ENCODE peak calls at places on chromosome 7, in six cellular contexts. One of them, this sample, is unnamed.

GRCh38 chr7:4960363-4960762 is 1.4 kb upstream of the MMD2 start:
- ATAC-seq in upper lobe of left lung: no peak
- ATAC-seq in K562: no peak
- ATAC-seq in HepG2: no peak
- ATAC-seq in GM12878: no peak
- ATAC-seq in A549: no peak
- ATAC-seq in this sample: no peak

GRCh38 chr7:101330011-101330484 is 8.4 kb upstream of the IFT22 start:
- ATAC-seq in upper lobe of left lung: no peak
- ATAC-seq in K562: no peak
- ATAC-seq in HepG2: no peak
- ATAC-seq in GM12878: no peak
- ATAC-seq in A549: no peak
- ATAC-seq in this sample: no peak

GRCh38 chr7:43779032-43779812 is 20.7 kb downstream of the BLVRA start:
- ATAC-seq in upper lobe of left lung: no peak
- ATAC-seq in K562: peak
- ATAC-seq in HepG2: no peak
- ATAC-seq in GM12878: no peak
- ATAC-seq in A549: peak
- ATAC-seq in this sample: no peak

GRCh38 chr7:135650831-135651573 is 11.3 kb upstream of the STMP1 start:
- ATAC-seq in upper lobe of left lung: peak
- ATAC-seq in K562: peak
- ATAC-seq in HepG2: peak
- ATAC-seq in GM12878: no peak
- ATAC-seq in A549: peak
- ATAC-seq in this sample: peak

GRCh38 chr7:47310020-47310419 is 271.9 kb downstream of the TNS3 start:
- ATAC-seq in upper lobe of left lung: no peak
- ATAC-seq in K562: no peak
- ATAC-seq in HepG2: no peak
- ATAC-seq in GM12878: no peak
- ATAC-seq in A549: no peak
- ATAC-seq in this sample: no peak

GRCh38 chr7:29971566-29972314 is 17.9 kb downstream of the SCRN1 start:
- ATAC-seq in upper lobe of left lung: no peak
- ATAC-seq in K562: no peak
- ATAC-seq in HepG2: no peak
- ATAC-seq in GM12878: no peak
- ATAC-seq in A549: no peak
- ATAC-seq in this sample: no peak

GRCh38 chr7:20435305-20435704 is 104.6 kb downstream of the ITGB8 start:
- ATAC-seq in upper lobe of left lung: peak
- ATAC-seq in K562: no peak
- ATAC-seq in HepG2: no peak
- ATAC-seq in GM12878: no peak
- ATAC-seq in A549: no peak
- ATAC-seq in this sample: peak

GRCh38 chr7:1856966-1857441 is 186.9 kb downstream of the ELFN1 start:
- ATAC-seq in upper lobe of left lung: no peak
- ATAC-seq in K562: no peak
- ATAC-seq in HepG2: no peak
- ATAC-seq in GM12878: no peak
- ATAC-seq in A549: no peak
- ATAC-seq in this sample: no peak

GRCh38 chr7:84022686-84023308 is 171.8 kb downstream of the SEMA3A start:
- ATAC-seq in upper lobe of left lung: no peak
- ATAC-seq in K562: no peak
- ATAC-seq in HepG2: peak
- ATAC-seq in GM12878: no peak
- ATAC-seq in A549: peak
- ATAC-seq in this sample: no peak
- TF ChIP-seq EP300 in upper lobe of left lung: no peak
- TF ChIP-seq EP300 in K562: no peak
- TF ChIP-seq EP300 in HepG2: no peak
- TF ChIP-seq EP300 in GM12878: no peak
- TF ChIP-seq EP300 in A549: peak
- TF ChIP-seq EP300 in this sample: no peak

DNA sequence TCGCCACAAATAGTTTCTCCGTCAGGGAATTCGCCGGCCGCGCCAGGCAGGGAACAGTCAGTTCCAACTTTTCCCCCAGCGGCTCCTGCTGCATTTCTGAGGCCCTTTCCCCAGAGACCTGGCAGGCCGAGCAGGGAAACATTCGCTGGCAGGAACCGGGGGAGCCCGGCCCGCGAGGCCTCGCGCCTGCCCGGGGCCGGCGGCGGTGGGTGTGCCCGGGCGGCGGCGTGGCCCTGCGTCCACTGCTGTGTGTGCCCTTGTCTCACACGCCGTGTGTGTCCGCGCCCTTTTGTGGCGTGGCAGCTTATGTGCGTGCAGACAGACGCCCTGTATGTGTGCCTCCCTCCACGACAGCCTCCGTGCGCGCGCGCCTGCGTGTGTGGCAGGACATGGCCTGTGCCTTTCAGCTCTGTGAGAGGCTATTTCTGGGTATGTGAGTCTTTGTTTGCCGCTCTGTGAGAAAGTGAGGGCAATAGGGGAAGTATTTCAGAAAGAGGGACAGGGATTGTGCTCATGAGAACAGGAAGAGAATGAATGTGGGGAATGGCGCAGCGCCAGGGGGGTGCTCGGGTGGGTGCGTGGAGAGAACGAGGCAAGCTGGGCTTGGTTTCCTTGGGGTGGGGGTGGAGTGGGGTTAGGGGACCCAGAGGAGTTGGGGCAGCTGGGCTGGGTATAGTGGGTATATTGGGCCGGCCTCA is 689 bp upstream of the SMARCD3 start:
- ATAC-seq in upper lobe of left lung: peak
- ATAC-seq in K562: peak
- ATAC-seq in HepG2: peak
- ATAC-seq in GM12878: peak
- ATAC-seq in A549: peak
- ATAC-seq in this sample: peak
- TF ChIP-seq EP300 in upper lobe of left lung: no peak
- TF ChIP-seq EP300 in K562: no peak
- TF ChIP-seq EP300 in HepG2: no peak
- TF ChIP-seq EP300 in GM12878: no peak
- TF ChIP-seq EP300 in A549: no peak
- TF ChIP-seq EP300 in this sample: no peak

GRCh38 chr7:80644054-80644453 is 5.6 kb downstream of the CD36 start:
- ATAC-seq in upper lobe of left lung: no peak
- ATAC-seq in K562: no peak
- ATAC-seq in HepG2: no peak
- ATAC-seq in GM12878: no peak
- ATAC-seq in A549: no peak
- ATAC-seq in this sample: no peak
- TF ChIP-seq EP300 in upper lobe of left lung: no peak
- TF ChIP-seq EP300 in K562: no peak
- TF ChIP-seq EP300 in HepG2: no peak
- TF ChIP-seq EP300 in GM12878: no peak
- TF ChIP-seq EP300 in A549: no peak
- TF ChIP-seq EP300 in this sample: no peak

GRCh38 chr7:80225361-80225760 is 90.7 kb downstream of the GNAI1 start:
- ATAC-seq in upper lobe of left lung: peak
- ATAC-seq in K562: no peak
- ATAC-seq in HepG2: no peak
- ATAC-seq in GM12878: no peak
- ATAC-seq in A549: no peak
- ATAC-seq in this sample: no peak
- TF ChIP-seq EP300 in upper lobe of left lung: no peak
- TF ChIP-seq EP300 in K562: no peak
- TF ChIP-seq EP300 in HepG2: no peak
- TF ChIP-seq EP300 in GM12878: no peak
- TF ChIP-seq EP300 in A549: no peak
- TF ChIP-seq EP300 in this sample: no peak

GRCh38 chr7:16484453-16485158 is 19.1 kb upstream of the SOSTDC1 start:
- ATAC-seq in upper lobe of left lung: no peak
- ATAC-seq in K562: peak
- ATAC-seq in HepG2: peak
- ATAC-seq in GM12878: no peak
- ATAC-seq in A549: peak
- ATAC-seq in this sample: no peak
- TF ChIP-seq EP300 in upper lobe of left lung: no peak
- TF ChIP-seq EP300 in K562: no peak
- TF ChIP-seq EP300 in HepG2: no peak
- TF ChIP-seq EP300 in GM12878: no peak
- TF ChIP-seq EP300 in A549: no peak
- TF ChIP-seq EP300 in this sample: no peak

DNA sequence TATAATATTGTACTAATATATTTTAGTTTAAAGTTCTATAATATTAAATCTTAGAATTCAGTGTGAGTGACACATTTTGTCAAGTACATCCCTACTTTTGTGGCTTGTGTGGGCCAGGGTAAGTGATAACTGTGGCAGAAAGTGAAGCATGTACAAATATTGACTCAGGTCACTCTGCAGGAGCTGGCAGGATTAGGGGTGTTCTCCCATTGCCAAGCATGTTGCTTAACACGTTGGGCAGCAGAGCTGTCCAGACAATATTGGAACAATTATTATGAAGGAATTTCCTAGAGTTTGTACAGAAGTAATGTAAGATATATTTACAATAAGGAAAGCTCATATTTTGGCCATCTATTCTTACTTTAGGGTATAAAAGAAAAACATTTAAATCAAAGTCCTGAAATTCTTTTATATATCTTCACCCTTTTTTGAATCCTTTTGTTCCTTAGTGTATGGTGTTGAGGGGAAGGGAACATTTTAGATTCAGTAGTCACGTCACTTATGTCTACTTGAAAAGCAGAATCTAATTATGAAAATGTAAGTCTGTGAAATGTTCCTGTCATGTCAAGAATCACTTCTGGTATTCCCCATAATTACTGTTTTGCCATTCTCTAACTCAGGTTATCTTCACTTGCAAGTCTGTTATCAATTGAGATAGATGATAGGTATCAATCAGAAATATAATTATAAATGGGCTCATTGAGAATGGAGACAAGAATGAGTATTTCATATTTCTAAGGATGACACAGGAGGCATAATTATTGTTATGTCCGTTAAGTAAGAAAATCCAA is 4.1 kb downstream of the HDAC9 start:
- ATAC-seq in upper lobe of left lung: no peak
- ATAC-seq in K562: no peak
- ATAC-seq in HepG2: no peak
- ATAC-seq in GM12878: no peak
- ATAC-seq in A549: no peak
- ATAC-seq in this sample: no peak
- TF ChIP-seq EP300 in upper lobe of left lung: no peak
- TF ChIP-seq EP300 in K562: no peak
- TF ChIP-seq EP300 in HepG2: no peak
- TF ChIP-seq EP300 in GM12878: no peak
- TF ChIP-seq EP300 in A549: no peak
- TF ChIP-seq EP300 in this sample: no peak

GRCh38 chr7:31953432-31953831 is 116.8 kb downstream of the PDE1C start:
- ATAC-seq in upper lobe of left lung: no peak
- ATAC-seq in K562: no peak
- ATAC-seq in HepG2: no peak
- ATAC-seq in GM12878: no peak
- ATAC-seq in A549: no peak
- ATAC-seq in this sample: no peak
- TF ChIP-seq EP300 in upper lobe of left lung: no peak
- TF ChIP-seq EP300 in K562: no peak
- TF ChIP-seq EP300 in HepG2: no peak
- TF ChIP-seq EP300 in GM12878: no peak
- TF ChIP-seq EP300 in A549: no peak
- TF ChIP-seq EP300 in this sample: no peak

GRCh38 chr7:151889406-151890354 is 12.8 kb upstream of the PRKAG2 start:
- ATAC-seq in upper lobe of left lung: no peak
- ATAC-seq in K562: no peak
- ATAC-seq in HepG2: no peak
- ATAC-seq in GM12878: no peak
- ATAC-seq in A549: no peak
- ATAC-seq in this sample: no peak

GRCh38 chr7:151891753-151892152 is 14.8 kb upstream of the PRKAG2 start:
- ATAC-seq in upper lobe of left lung: no peak
- ATAC-seq in K562: no peak
- ATAC-seq in HepG2: no peak
- ATAC-seq in GM12878: no peak
- ATAC-seq in A549: no peak
- ATAC-seq in this sample: no peak

GRCh38 chr7:151891182-151891581 is 14.3 kb upstream of the PRKAG2 start:
- ATAC-seq in upper lobe of left lung: no peak
- ATAC-seq in K562: no peak
- ATAC-seq in HepG2: no peak
- ATAC-seq in GM12878: no peak
- ATAC-seq in A549: peak
- ATAC-seq in this sample: no peak

GRCh38 chr7:151888716-151889115 is 11.8 kb upstream of the PRKAG2 start:
- ATAC-seq in upper lobe of left lung: no peak
- ATAC-seq in K562: no peak
- ATAC-seq in HepG2: no peak
- ATAC-seq in GM12878: no peak
- ATAC-seq in A549: no peak
- ATAC-seq in this sample: no peak

DNA sequence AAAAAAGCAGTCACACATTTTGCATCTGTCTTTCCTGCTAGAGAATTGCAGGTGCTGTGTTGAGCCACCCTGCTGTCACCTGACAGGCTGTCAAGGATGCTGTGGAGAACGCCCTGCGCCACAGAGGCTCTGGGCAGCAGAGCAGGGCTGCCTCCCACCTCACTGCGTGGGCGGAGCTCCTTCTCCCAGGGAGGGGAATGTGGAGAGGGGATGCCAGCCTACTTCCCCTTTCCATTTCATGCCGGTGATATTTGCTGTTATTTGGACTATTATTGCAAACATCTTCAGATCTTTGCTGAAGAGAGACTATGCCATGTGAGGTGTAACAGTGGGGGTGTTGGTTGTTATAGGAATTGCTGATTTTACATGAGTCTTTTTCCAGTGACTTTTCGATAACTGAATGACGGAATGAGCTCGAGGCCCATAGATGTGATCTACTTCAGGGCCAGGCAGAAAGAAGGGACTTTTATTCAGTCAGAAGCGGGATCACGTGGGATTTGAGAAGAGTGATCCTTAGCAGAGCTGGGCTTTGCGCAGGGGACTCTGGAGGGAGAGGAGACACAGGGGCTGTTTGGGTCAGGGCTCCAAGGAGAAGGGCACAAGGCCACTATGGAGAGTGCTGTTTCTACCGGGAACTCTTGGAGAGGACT is 13.6 kb upstream of the PRKAG2 start:
- ATAC-seq in upper lobe of left lung: peak
- ATAC-seq in K562: peak
- ATAC-seq in HepG2: no peak
- ATAC-seq in GM12878: no peak
- ATAC-seq in A549: no peak
- ATAC-seq in this sample: no peak
- TF ChIP-seq EP300 in upper lobe of left lung: no peak
- TF ChIP-seq EP300 in K562: no peak
- TF ChIP-seq EP300 in HepG2: no peak
- TF ChIP-seq EP300 in GM12878: no peak
- TF ChIP-seq EP300 in A549: no peak
- TF ChIP-seq EP300 in this sample: no peak

This sample was measured in gastroesophageal sphincter.